ENCODE peak calls at places on chromosomes 4 and X, in four cellular contexts. B is K562, K is GM12878, E is WTC11. Q is an unnamed sample.

GRCh38 chrX:49071877-49072711 is 1.7 kb downstream of the PRAF2 start:
- DNase-seq in B (no peak), K (no peak), E (peak), Q (no peak)

GRCh38 chr4:152968806-152969394 is 32.8 kb downstream of the FHDC1 start:
- DNase-seq in B (no peak), K (no peak), E (no peak), Q (no peak)

GRCh38 chrX:7689791-7690412 is 153.1 kb upstream of the VCX start:
- DNase-seq in B (no peak), K (no peak), E (no peak), Q (no peak)

GRCh38 chr4:72846280-72847111 is 223.0 kb downstream of the COX18 start:
- DNase-seq in B (peak), K (no peak), E (peak), Q (peak)

GRCh38 chr4:74370912-74371311 is 6.0 kb downstream of the EREG start:
- DNase-seq in B (peak), K (no peak), E (peak), Q (peak)

GRCh38 chr4:6324999-6325790 is 55.5 kb downstream of the WFS1 start:
- DNase-seq in B (no peak), K (no peak), E (no peak), Q (no peak)

GRCh38 chr4:3721186-3721585 is 45.0 kb upstream of the ADRA2C start:
- DNase-seq in B (no peak), K (no peak), E (no peak), Q (no peak)

GRCh38 chr4:14333616-14334015 is 668.7 kb upstream of the CPEB2 start:
- DNase-seq in B (no peak), K (no peak), E (no peak), Q (no peak)

GRCh38 chrX:136525738-136526606 is 6.0 kb upstream of the VGLL1 start:
- DNase-seq in B (no peak), K (no peak), E (no peak), Q (no peak)

GRCh38 chrX:47629419-47630210 is at the start of gene CFP:
- DNase-seq in B (no peak), K (no peak), E (no peak), Q (no peak)

GRCh38 chr4:94744830-94745229 is 12.9 kb upstream of the BMPR1B start:
- DNase-seq in B (no peak), K (no peak), E (no peak), Q (no peak)

GRCh38 chrX:150568320-150569154 is at the start of gene MTM1:
- DNase-seq in B (peak), K (peak), E (peak), Q (peak)

GRCh38 chr4:118331352-118331751 is 21.5 kb downstream of the PRSS12 start:
- DNase-seq in B (no peak), K (no peak), E (no peak), Q (no peak)

GRCh38 chrX:132435222-132435621 is 53.6 kb downstream of the MBNL3 start:
- DNase-seq in B (no peak), K (no peak), E (no peak), Q (no peak)

GRCh38 chr4:26132858-26133257 is 188.0 kb upstream of the RBPJ start:
- DNase-seq in B (peak), K (no peak), E (peak), Q (peak)

GRCh38 chr4:32697281-32697814 is 1977.2 kb downstream of the PCDH7 start:
- DNase-seq in B (no peak), K (no peak), E (no peak), Q (no peak)

GRCh38 chr4:7691992-7692391 is 247.7 kb downstream of the AFAP1 start:
- DNase-seq in B (no peak), K (no peak), E (no peak), Q (no peak)

GRCh38 chr4:154606728-154607723 is 5.4 kb downstream of the FGG start:
- DNase-seq in B (no peak), K (no peak), E (no peak), Q (no peak)

GRCh38 chrX:152822383-152823086 is 8.0 kb downstream of the CETN2 start:
- DNase-seq in B (no peak), K (no peak), E (no peak), Q (no peak)

GRCh38 chr4:24793219-24794005 is 2.0 kb upstream of the SOD3 start:
- DNase-seq in B (no peak), K (no peak), E (no peak), Q (peak)

GRCh38 chrX:46327229-46328081 is 217.8 kb downstream of the ZNF674 start:
- DNase-seq in B (no peak), K (no peak), E (peak), Q (peak)

DNA sequence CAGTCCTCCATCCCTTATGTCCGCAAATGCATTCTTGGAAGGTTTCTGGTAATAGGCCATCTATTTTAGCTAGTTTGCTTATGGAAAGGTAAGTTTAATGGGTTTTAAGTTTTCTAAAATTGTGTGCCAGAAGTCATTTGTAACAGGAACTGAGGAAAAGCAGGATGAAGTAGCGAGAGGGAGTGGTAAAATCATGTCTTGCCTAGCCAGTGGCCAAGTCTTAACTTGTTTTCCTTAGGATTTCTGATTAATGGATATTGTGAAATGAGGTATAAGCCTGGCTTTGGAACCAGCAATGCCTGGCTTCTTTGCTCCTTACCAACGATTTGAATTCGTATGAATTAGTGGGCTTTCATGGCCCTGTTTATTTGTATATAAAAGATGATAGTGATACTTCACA is 7.3 kb downstream of the SEC24B start:
- DNase-seq in B (no peak), K (no peak), E (no peak), Q (no peak)
- TF ChIP-seq CREB1 in B (no peak), K (no peak), E (no peak), Q (no peak)

DNA sequence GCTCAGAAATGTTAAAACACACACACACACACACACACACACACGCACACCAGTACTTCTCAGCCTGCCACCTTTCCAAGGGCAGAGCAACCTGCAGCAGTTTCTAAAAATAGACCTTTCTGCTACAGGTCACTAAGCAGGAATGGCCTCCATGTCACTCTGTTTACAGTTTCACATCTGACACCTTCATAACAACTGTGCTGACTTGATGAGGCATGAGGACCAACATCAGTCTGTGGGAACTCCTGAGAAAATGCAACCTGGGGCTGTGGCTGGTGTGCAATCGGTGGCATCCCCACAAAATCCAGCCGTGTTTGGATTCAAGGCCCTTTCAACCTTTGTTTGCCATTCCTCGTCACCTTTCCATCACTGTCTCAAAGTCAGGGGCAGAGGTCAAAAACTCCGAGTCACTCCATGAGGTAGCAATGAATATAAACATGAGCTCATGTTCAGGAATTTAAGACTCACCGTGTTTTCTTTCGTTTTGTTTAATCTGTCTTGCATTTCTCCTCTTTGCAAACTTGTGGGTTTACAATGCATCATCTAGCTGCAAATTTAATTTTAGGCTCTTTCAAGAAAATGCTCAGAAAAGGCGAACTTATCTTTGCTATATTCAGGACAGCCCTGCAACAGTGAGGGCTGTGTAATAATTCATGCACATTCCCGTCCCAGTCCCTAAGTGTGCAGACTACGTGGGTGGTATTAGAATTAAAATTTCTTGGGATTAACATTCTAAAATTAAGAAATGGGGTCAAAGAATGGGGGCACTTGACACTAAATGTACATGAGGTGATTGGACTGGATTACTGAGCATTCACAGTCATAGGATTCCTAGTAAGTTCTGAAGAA is 135.3 kb downstream of the SHROOM3 start:
- DNase-seq in B (no peak), K (no peak), E (no peak), Q (peak)
- TF ChIP-seq CBFB in B (no peak), K (no peak), E (no peak), Q (no peak)

DNA sequence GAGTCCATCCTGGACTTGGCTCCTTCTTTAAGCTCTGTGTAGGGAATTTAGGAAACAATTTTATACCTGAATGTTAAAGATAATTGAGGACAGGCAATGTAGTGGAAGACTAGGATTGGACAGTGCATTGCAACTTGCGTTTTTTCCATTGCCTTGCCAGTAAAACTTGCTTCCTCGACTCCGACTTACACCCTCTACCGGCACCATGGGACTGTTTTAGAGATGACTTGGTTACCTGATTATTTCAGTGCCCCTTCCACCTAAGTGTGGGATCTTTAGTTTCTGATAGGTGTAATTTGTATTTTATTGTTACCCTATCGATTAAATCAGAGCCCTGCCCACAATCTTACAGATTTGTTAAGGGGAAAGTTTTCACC is 1.2 kb downstream of the PRPS1 start:
- DNase-seq in B (peak), K (no peak), E (no peak), Q (peak)
- TF ChIP-seq CREB1 in B (no peak), K (no peak), E (no peak), Q (no peak)

DNA sequence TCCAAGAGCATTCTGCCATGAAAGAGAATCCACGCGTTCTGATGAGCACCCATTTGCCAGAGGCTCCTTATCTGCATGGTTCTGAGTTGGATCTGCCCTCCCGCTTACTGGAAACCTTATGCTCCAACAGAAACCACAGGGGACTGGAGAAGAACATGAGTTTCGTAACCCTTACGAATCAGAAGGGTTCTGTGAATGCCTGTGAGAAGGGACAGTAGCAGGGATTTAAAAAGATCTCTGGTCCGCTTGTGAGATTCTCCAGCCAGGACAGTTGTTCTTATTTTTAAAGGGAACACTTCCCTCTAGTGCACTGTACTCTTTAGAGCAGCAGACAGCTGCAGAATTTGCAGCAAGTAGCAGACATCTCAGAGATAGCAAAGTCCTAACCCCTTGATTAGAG is 22.5 kb upstream of the CENPU start:
- DNase-seq in B (no peak), K (no peak), E (no peak), Q (no peak)
- TF ChIP-seq CBFB in B (no peak), K (no peak), E (no peak), Q (no peak)

GRCh38 chr4:182932651-182933050 is 15.5 kb upstream of the DCTD start:
- DNase-seq in B (no peak), K (no peak), E (no peak), Q (no peak)

GRCh38 chr4:182927505-182927904 is 10.3 kb upstream of the DCTD start:
- DNase-seq in B (no peak), K (no peak), E (no peak), Q (no peak)

GRCh38 chr4:182929296-182929695 is 12.1 kb upstream of the DCTD start:
- DNase-seq in B (no peak), K (no peak), E (no peak), Q (peak)

GRCh38 chr4:182928061-182928460 is 10.9 kb upstream of the DCTD start:
- DNase-seq in B (no peak), K (no peak), E (peak), Q (no peak)

GRCh38 chr4:182931691-182932297 is 14.6 kb upstream of the DCTD start:
- DNase-seq in B (no peak), K (no peak), E (no peak), Q (no peak)
- TF ChIP-seq CREB1 in B (no peak), K (no peak), E (no peak), Q (no peak)

DNA sequence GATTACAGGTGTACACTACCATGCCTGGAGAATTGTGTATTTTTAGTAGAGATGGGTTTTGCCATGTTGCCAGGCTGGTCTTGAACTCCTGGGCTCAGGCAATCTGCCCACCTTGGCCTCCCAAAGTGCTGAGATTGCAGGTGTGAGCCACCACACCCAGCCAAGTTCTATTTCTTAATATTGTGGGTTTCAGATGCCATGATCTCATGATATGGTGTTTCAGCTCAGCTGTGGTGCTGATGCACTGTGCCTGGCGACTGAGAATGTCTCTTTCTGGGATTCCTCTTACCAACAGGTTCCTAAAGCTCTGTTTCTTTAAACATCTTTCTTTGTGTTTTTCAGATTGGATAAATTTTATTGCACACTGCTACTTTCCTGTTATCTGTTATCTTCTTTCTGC is 17.3 kb upstream of the NDUFC1 start:
- DNase-seq in B (no peak), K (no peak), E (no peak), Q (no peak)
- TF ChIP-seq CBFB in B (no peak), K (no peak), E (no peak), Q (no peak)

DNA sequence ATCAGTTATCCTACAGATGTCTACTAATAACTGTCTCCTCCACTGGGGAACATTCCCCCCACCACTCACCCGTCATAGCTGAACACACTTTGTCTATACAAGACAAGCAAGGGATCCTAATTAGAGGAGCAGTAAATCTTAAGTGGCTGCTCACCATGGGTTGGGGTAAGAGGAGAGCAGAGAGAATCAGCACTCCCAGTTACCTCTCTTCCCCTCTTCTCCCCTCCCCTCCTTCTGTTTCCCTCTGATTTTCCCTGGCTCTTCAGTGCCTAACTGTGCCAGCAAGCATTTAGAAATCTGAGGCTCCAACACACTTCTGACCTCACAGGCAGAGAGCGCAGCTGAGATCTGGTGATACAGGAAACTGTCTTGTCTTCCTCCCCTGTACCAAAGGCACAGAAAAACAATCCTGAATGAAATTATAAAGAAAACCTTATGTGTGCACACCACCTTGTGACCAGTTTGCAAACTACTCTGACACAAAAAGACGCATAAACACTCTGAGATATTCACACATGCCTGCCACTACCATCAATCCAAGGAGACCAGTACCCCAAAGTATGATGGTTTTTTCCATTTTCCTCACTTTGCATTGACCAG is 82.5 kb upstream of the SMIM10 start:
- DNase-seq in B (peak), K (no peak), E (no peak), Q (no peak)
- TF ChIP-seq CREB1 in B (no peak), K (no peak), E (no peak), Q (no peak)

GRCh38 chrX:17409566-17410290 is 34.7 kb downstream of the NHS start:
- DNase-seq in B (no peak), K (no peak), E (no peak), Q (no peak)

GRCh38 chrX:17403231-17403691 is 28.3 kb downstream of the NHS start:
- DNase-seq in B (no peak), K (no peak), E (no peak), Q (no peak)

GRCh38 chrX:17411189-17411588 is 36.2 kb downstream of the NHS start:
- DNase-seq in B (no peak), K (no peak), E (no peak), Q (no peak)

DNA sequence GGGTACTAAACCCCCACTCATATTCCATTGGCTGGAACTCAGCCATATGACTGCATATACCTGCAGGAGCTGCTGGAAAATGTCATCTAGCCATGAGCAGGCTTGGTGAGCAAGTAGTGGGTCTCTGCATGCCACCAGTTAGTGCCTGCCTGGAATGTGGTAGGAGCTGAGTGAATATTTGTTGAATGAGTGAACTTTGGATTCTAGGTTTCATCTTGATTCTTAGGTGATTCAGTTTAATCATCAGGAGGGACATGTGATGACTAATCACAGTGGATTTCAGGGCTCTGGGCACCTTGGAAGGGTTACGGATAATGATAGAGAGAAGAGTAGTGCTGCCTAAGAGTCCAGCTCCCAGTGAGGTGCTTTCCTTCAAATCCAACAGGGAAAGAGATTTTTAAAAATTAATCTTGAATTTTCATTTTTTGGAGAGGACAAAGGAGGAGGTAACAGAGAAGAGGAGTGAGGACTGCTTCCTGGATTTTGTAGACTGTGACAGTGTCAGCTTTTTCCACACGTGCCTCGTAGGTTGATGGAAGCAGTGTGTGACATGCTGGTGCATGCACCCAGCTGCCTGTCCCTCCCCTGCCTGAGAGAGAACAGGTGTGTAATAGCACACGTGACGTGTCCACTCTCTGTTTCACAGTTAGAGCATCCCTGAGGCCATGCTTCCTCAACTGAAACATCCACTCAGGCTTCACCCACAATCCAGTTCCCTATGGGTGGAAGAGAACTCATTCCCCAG is 30.4 kb downstream of the NHS start:
- DNase-seq in B (no peak), K (no peak), E (no peak), Q (peak)
- TF ChIP-seq CBFB in B (no peak), K (no peak), E (no peak), Q (no peak)

Q was measured in HepG2.